ENCODE peak calls at places on chromosomes 6 and 20, in nine cellular contexts. Z is PC-9; X is activated T-helper 2 cell treated with anti-CD3 and anti-CD28 coated beads, Interferon-gamma antibody, Interleukin-2, Interleukin-4, amounts not matched to agents 10 μg/mL and 5 μg/mL and 100 μg/mL, durations not matched to agents 14 hours and 24 hours and 36 hours; Q is NCI-H2081; U is activated T-helper 9 cell treated with anti-CD3 and anti-CD28 coated beads, Interleukin-2, amount 50 U/mL, for 16 hours; E is ecto neural progenitor cell; D is DMS153; A is cardiac fibroblast; F is Right ventricle myocardium inferior. C is an unnamed sample.

GRCh38 chr6:168050861-168051586 is 28.0 kb downstream of the FRMD1 start:
- DNase-seq in D (no peak), F (peak), A (no peak), Z (no peak), U (no peak), E (no peak), X (no peak), Q (no peak), C (no peak)

GRCh38 chr6:142026471-142026870 is 106.3 kb upstream of the GJE1 start:
- DNase-seq in F (no peak), U (no peak), X (no peak), E (no peak), A (no peak), Z (peak), Q (no peak), D (no peak), C (no peak)

GRCh38 chr6:162468326-162468725 is 259.2 kb downstream of the PRKN start:
- DNase-seq in F (no peak), U (no peak), X (no peak), Q (no peak), E (no peak), D (no peak), Z (no peak), A (no peak), C (no peak)

GRCh38 chr6:158213925-158214674 is 46.0 kb downstream of the GTF2H5 start:
- DNase-seq in Z (peak), A (peak), X (peak), E (peak), D (peak), F (peak), Q (peak), U (peak), C (peak)

GRCh38 chr20:4814696-4815252 is 93.1 kb downstream of the PRND start:
- DNase-seq in D (no peak), Q (no peak), F (peak), U (peak), Z (no peak), X (no peak), A (no peak), E (no peak), C (no peak)

GRCh38 chr20:25600632-25601031 is 15.3 kb upstream of the NINL start:
- DNase-seq in Q (no peak), A (no peak), U (no peak), E (no peak), F (peak), Z (no peak), D (no peak), X (no peak), C (no peak)

GRCh38 chr6:72689107-72689954 is 67.5 kb downstream of the KCNQ5 start:
- DNase-seq in A (peak), D (no peak), F (no peak), X (no peak), U (no peak), Z (no peak), E (no peak), Q (no peak), C (no peak)

GRCh38 chr6:158095671-158096070 is 72.4 kb downstream of the SERAC1 start:
- DNase-seq in U (no peak), Q (no peak), Z (no peak), E (no peak), X (no peak), D (no peak), A (no peak), F (no peak), C (no peak)

GRCh38 chr6:4559281-4559875 is 216.8 kb upstream of the CDYL start:
- DNase-seq in Q (no peak), A (no peak), Z (no peak), D (no peak), F (no peak), U (no peak), X (no peak), E (no peak), C (no peak)

GRCh38 chr6:168225471-168225901 is 94.1 kb downstream of the DACT2 start:
- DNase-seq in F (no peak), X (no peak), Q (no peak), D (no peak), Z (no peak), E (no peak), A (no peak), U (no peak), C (no peak)

GRCh38 chr6:151043944-151044343 is 178.4 kb downstream of the MTHFD1L start:
- DNase-seq in E (no peak), D (no peak), A (no peak), Q (no peak), F (no peak), U (no peak), Z (no peak), X (no peak), C (no peak)

GRCh38 chr6:158475344-158476302 is 84.3 kb upstream of the TMEM181 start:
- DNase-seq in Q (peak), A (peak), Z (no peak), X (no peak), E (no peak), F (no peak), U (no peak), D (peak), C (peak)

GRCh38 chr6:144335914-144336313 is 50.8 kb downstream of the UTRN start:
- DNase-seq in U (no peak), Q (no peak), D (no peak), F (no peak), E (no peak), A (no peak), Z (no peak), X (no peak), C (no peak)

GRCh38 chr6:113909224-113909856 is 52.2 kb downstream of the MARCKS start:
- DNase-seq in U (no peak), E (no peak), Z (peak), A (peak), Q (peak), F (no peak), X (no peak), D (peak), C (peak)

GRCh38 chr6:45696738-45697137 is 318.9 kb downstream of the CLIC5 start:
- DNase-seq in A (no peak), Q (no peak), E (no peak), F (no peak), Z (no peak), U (no peak), D (no peak), X (no peak), C (no peak)